ENCODE peak calls at places on chromosome 18, in seven cellular contexts. T is MM.1S, V is fibroblast of mammary gland, C is cardiac muscle cell, O is endodermal cell, M is A549, I is glutamatergic neuron. R is an unnamed sample.

GRCh38 chr18:61579581-61579980 is 246.4 kb downstream of the CDH20 start:
- DNase-seq in T (no peak), V (no peak), C (no peak), O (no peak), M (no peak), I (no peak), R (no peak)

GRCh38 chr18:75916641-75916982 is 489.1 kb upstream of the SMIM21 start:
- DNase-seq in T (no peak), V (no peak), C (no peak), O (no peak), M (no peak), I (no peak), R (no peak)

GRCh38 chr18:741931-742512 is 29.6 kb upstream of the ENOSF1 start:
- DNase-seq in T (peak), V (peak), C (peak), O (no peak), M (peak), I (no peak), R (peak)

GRCh38 chr18:67217551-67218166 is 298.9 kb downstream of the DSEL start:
- DNase-seq in T (peak), V (peak), C (peak), O (peak), M (peak), I (peak), R (peak)

GRCh38 chr18:54284535-54284934 is 15.2 kb downstream of the POLI start:
- DNase-seq in T (no peak), V (no peak), C (no peak), O (no peak), M (no peak), I (no peak), R (no peak)

GRCh38 chr18:13389491-13390131 is 171.1 kb downstream of the LDLRAD4 start:
- DNase-seq in T (no peak), V (no peak), C (no peak), O (no peak), M (no peak), I (no peak), R (no peak)

GRCh38 chr18:58754544-58755068 is 83.3 kb downstream of the MALT1 start:
- DNase-seq in T (no peak), V (no peak), C (no peak), O (no peak), M (no peak), I (no peak), R (no peak)

GRCh38 chr18:57910134-57910533 is 107.0 kb upstream of the ATP8B1 start:
- DNase-seq in T (no peak), V (no peak), C (no peak), O (no peak), M (no peak), I (no peak), R (no peak)

GRCh38 chr18:77254711-77255110 is 5.1 kb downstream of the GALR1 start:
- DNase-seq in T (no peak), V (no peak), C (no peak), O (peak), M (no peak), I (no peak), R (no peak)

GRCh38 chr18:12394428-12394827 is 13.3 kb upstream of the PRELID3A start:
- DNase-seq in T (no peak), V (no peak), C (no peak), O (peak), M (no peak), I (no peak), R (no peak)

GRCh38 chr18:76958692-76959341 is 136.5 kb downstream of the ZNF236 start:
- DNase-seq in T (no peak), V (no peak), C (peak), O (no peak), M (no peak), I (no peak), R (no peak)

GRCh38 chr18:13198701-13199100 is 19.9 kb upstream of the LDLRAD4 start:
- DNase-seq in T (no peak), V (no peak), C (no peak), O (no peak), M (no peak), I (no peak), R (no peak)

GRCh38 chr18:67305466-67305865 is 211.1 kb downstream of the DSEL start:
- DNase-seq in T (no peak), V (no peak), C (no peak), O (no peak), M (no peak), I (no peak), R (no peak)

GRCh38 chr18:62450546-62451395 is 72.1 kb upstream of the ZCCHC2 start:
- DNase-seq in T (no peak), V (peak), C (peak), O (peak), M (peak), I (peak), R (no peak)

GRCh38 chr18:12309683-12310198 is 1.7 kb downstream of the TUBB6 start:
- DNase-seq in T (no peak), V (peak), C (no peak), O (no peak), M (no peak), I (no peak), R (no peak)

GRCh38 chr18:629303-630150 is 27.9 kb upstream of the TYMS start:
- DNase-seq in T (no peak), V (no peak), C (peak), O (no peak), M (peak), I (no peak), R (no peak)

GRCh38 chr18:77119101-77119850 is 13.3 kb downstream of the MBP start:
- DNase-seq in T (no peak), V (no peak), C (no peak), O (peak), M (no peak), I (no peak), R (no peak)

GRCh38 chr18:21955757-21956652 is 213.4 kb upstream of the GATA6 start:
- DNase-seq in T (peak), V (peak), C (peak), O (peak), M (peak), I (peak), R (peak)

GRCh38 chr18:27712066-27712465 is 464.9 kb downstream of the CDH2 start:
- DNase-seq in T (no peak), V (no peak), C (no peak), O (no peak), M (no peak), I (no peak), R (no peak)

GRCh38 chr18:74128114-74128513 is 19.5 kb downstream of the FBXO15 start:
- DNase-seq in T (no peak), V (no peak), C (no peak), O (no peak), M (no peak), I (no peak), R (no peak)

GRCh38 chr18:9661564-9661963 is 46.5 kb upstream of the RAB31 start:
- DNase-seq in T (no peak), V (peak), C (peak), O (no peak), M (no peak), I (no peak), R (no peak)

GRCh38 chr18:12046751-12047335 is 46.8 kb upstream of the ANKRD62 start:
- DNase-seq in T (no peak), V (no peak), C (no peak), O (peak), M (no peak), I (no peak), R (no peak)

GRCh38 chr18:33577688-33578370 is at the start of gene ASXL3:
- DNase-seq in T (peak), V (no peak), C (peak), O (peak), M (no peak), I (peak), R (peak)

GRCh38 chr18:478679-479078 is 21.8 kb downstream of the COLEC12 start:
- DNase-seq in T (no peak), V (peak), C (peak), O (no peak), M (no peak), I (no peak), R (no peak)

GRCh38 chr18:46411862-46412690 is 244.9 kb downstream of the LOXHD1 start:
- DNase-seq in T (no peak), V (no peak), C (peak), O (peak), M (no peak), I (no peak), R (no peak)

GRCh38 chr18:47754311-47755101 is 176.0 kb downstream of the SMAD2 start:
- DNase-seq in T (peak), V (peak), C (peak), O (peak), M (peak), I (peak), R (peak)

GRCh38 chr18:23529597-23529996 is 26.3 kb downstream of the RMC1 start:
- DNase-seq in T (no peak), V (peak), C (no peak), O (no peak), M (peak), I (no peak), R (peak)

GRCh38 chr18:24428709-24429108 is 2.2 kb downstream of the IMPACT start:
- DNase-seq in T (no peak), V (no peak), C (no peak), O (no peak), M (no peak), I (no peak), R (no peak)

GRCh38 chr18:77131652-77132368 is 773 bp downstream of the MBP start:
- DNase-seq in T (no peak), V (no peak), C (peak), O (peak), M (no peak), I (peak), R (peak)

GRCh38 chr18:57023483-57023882 is 123.4 kb upstream of the BOD1L2 start:
- DNase-seq in T (no peak), V (no peak), C (no peak), O (no peak), M (no peak), I (no peak), R (peak)

GRCh38 chr18:63951302-63951705 is 2.2 kb downstream of the HMSD start:
- DNase-seq in T (no peak), V (peak), C (no peak), O (no peak), M (no peak), I (no peak), R (no peak)
- TF ChIP-seq CTCF in T (no peak), V (peak), C (peak), O (peak), M (no peak), I (peak), R (no peak)

GRCh38 chr18:49305688-49306336 is 154.6 kb downstream of the DYM start:
- DNase-seq in T (no peak), V (no peak), C (no peak), O (no peak), M (no peak), I (no peak), R (no peak)

GRCh38 chr18:49303376-49303775 is 157.1 kb downstream of the DYM start:
- DNase-seq in T (no peak), V (no peak), C (no peak), O (no peak), M (no peak), I (no peak), R (no peak)

GRCh38 chr18:49304746-49305145 is 155.7 kb downstream of the DYM start:
- DNase-seq in T (no peak), V (no peak), C (peak), O (no peak), M (no peak), I (no peak), R (no peak)

GRCh38 chr18:49300538-49300937 is 159.9 kb downstream of the DYM start:
- DNase-seq in T (no peak), V (no peak), C (no peak), O (no peak), M (no peak), I (no peak), R (no peak)

DNA sequence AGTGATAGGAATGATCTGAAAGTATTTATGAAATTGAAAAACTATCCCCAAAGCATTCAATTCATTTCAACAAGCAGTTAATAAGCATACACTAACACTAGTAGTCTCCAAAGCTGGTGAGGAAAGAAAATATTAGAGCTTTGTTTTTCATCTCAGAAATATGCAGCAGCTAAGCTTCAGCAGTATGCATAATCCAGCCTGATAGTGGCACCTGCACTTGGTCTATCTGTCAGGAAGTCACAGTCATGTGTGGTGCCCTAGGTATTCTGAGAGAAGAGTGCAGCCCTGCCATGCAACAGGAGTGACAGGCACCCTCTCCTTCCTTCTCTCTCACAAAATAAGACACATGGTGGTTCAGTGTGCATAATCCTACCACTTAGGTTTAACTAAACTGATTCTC is 158.8 kb downstream of the DYM start:
- DNase-seq in T (no peak), V (no peak), C (no peak), O (no peak), M (no peak), I (no peak), R (no peak)
- TF ChIP-seq CTCF in T (no peak), V (no peak), C (no peak), O (no peak), M (no peak), I (no peak), R (no peak)

GRCh38 chr18:45341454-45341853 is 273.8 kb upstream of the SLC14A2 start:
- DNase-seq in T (no peak), V (no peak), C (no peak), O (no peak), M (no peak), I (no peak), R (no peak)
- TF ChIP-seq CTCF in T (no peak), V (no peak), C (no peak), O (peak), M (no peak), I (peak), R (no peak)

GRCh38 chr18:4004176-4004829 is 450.8 kb downstream of the DLGAP1 start:
- DNase-seq in T (no peak), V (peak), C (no peak), O (no peak), M (no peak), I (no peak), R (no peak)
- TF ChIP-seq CTCF in T (no peak), V (no peak), C (no peak), O (no peak), M (no peak), I (no peak), R (no peak)

DNA sequence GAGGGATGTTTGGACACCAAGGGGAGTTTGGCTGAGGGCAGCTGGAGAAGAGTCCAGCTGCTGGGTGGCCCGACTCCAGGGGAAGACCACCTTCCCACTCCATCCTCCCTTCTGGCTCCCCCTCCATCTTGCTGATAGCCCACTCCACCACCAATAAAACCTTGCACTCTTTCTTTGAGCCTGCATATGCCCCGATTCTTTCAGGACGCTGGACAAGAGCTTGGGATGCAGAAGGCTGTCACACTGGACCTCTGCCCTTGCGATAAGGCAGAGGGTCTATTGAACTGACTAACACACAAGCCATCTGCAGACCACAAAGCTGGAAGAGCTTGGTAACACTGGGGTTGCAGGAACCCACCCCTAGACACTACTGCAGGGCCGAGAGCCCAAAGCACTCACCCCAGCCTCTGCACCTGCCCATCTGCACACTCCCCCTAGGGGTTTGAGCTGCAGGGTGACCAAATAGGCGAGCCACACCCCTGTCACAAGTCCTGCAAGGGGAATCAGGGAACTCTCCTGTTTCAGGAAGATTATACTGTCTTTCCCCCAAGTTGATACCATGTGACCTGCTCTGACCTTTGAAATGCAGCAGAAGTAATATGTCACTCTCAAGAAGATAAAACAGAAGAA is 70.5 kb downstream of the SMAD4 start:
- DNase-seq in T (no peak), V (no peak), C (no peak), O (no peak), M (no peak), I (no peak), R (no peak)
- TF ChIP-seq CTCF in T (no peak), V (no peak), C (no peak), O (peak), M (no peak), I (no peak), R (no peak)

DNA sequence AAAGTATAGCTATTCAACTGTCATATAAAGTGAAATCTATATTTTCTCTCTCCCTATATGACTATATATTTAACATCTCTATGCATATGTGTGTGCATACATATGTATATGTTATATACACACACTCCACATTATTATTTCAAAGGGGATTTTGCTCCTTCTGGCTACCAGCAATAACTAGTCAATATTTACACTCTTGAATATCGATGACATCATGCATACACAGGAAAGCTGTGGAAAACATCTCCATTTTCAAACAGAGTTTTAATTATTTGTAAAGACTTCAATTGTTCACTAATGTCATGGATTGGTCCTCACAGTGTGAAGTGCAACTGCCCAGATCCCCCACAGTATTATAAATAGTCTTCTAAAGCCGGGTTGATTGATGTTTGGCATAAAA is 195.9 kb upstream of the TCF4 start:
- DNase-seq in T (no peak), V (no peak), C (no peak), O (no peak), M (no peak), I (no peak), R (no peak)
- TF ChIP-seq CTCF in T (no peak), V (no peak), C (no peak), O (no peak), M (no peak), I (no peak), R (no peak)

DNA sequence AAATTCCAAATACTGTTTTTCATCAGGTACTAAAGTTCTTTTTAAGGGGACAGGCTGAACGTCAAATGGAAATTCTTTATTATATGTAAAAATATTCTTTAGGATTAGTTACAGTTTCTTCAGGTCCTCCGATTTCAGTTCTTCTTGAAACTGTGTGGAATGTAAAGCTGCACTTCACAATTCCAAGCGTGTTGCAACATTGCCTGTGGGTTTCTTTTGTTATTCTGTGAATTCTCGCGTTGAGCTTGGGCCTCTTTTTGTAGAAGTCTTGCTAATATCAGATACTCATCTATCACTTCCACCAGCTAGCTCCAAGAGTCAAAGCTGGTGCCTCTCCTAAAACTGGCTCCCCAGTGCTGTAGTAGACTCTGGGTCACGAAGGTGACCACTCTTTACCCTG is 642.6 kb downstream of the METTL4 start:
- DNase-seq in T (no peak), V (no peak), C (no peak), O (no peak), M (no peak), I (no peak), R (no peak)
- TF ChIP-seq CTCF in T (no peak), V (no peak), C (no peak), O (no peak), M (no peak), I (no peak), R (no peak)

R was measured in GM10248.